ENCODE peak calls at places on chromosome 13, in six cellular contexts. One of them, this sample, is unnamed.

GRCh38 chr13:96963786-96964475 is 30.3 kb downstream of the OXGR1 start:
- DNase-seq in GDM1: no peak
- DNase-seq in AG08395: no peak
- DNase-seq in cardiac muscle cell: no peak
- DNase-seq in stimulated activated CD4-positive, alpha-beta T cell treated with anti-CD3 and anti-CD28 coated beads, Interleukin-15, amount 100 ng/mL, for 1 hour: no peak
- DNase-seq in NCI-H2081 treated with DMSO at 0.1 percent for 48 hours: no peak
- DNase-seq in this sample: no peak

GRCh38 chr13:91169641-91170040 is 177.8 kb upstream of the MIR17HG start:
- DNase-seq in GDM1: no peak
- DNase-seq in AG08395: no peak
- DNase-seq in cardiac muscle cell: no peak
- DNase-seq in stimulated activated CD4-positive, alpha-beta T cell treated with anti-CD3 and anti-CD28 coated beads, Interleukin-15, amount 100 ng/mL, for 1 hour: no peak
- DNase-seq in NCI-H2081 treated with DMSO at 0.1 percent for 48 hours: no peak
- DNase-seq in this sample: no peak

GRCh38 chr13:60759499-60759898 is 362.5 kb downstream of the TDRD3 start:
- DNase-seq in GDM1: no peak
- DNase-seq in AG08395: no peak
- DNase-seq in cardiac muscle cell: peak; percentile 19
- DNase-seq in stimulated activated CD4-positive, alpha-beta T cell treated with anti-CD3 and anti-CD28 coated beads, Interleukin-15, amount 100 ng/mL, for 1 hour: no peak
- DNase-seq in NCI-H2081 treated with DMSO at 0.1 percent for 48 hours: no peak
- DNase-seq in this sample: no peak

GRCh38 chr13:20489185-20489820 is 36.4 kb downstream of the CRYL1 start:
- DNase-seq in GDM1: no peak
- DNase-seq in AG08395: no peak
- DNase-seq in cardiac muscle cell: no peak
- DNase-seq in stimulated activated CD4-positive, alpha-beta T cell treated with anti-CD3 and anti-CD28 coated beads, Interleukin-15, amount 100 ng/mL, for 1 hour: peak; percentile 11
- DNase-seq in NCI-H2081 treated with DMSO at 0.1 percent for 48 hours: no peak
- DNase-seq in this sample: peak; percentile 71

GRCh38 chr13:38905081-38905480 is 85.5 kb downstream of the STOML3 start:
- DNase-seq in GDM1: no peak
- DNase-seq in AG08395: no peak
- DNase-seq in cardiac muscle cell: no peak
- DNase-seq in stimulated activated CD4-positive, alpha-beta T cell treated with anti-CD3 and anti-CD28 coated beads, Interleukin-15, amount 100 ng/mL, for 1 hour: no peak
- DNase-seq in NCI-H2081 treated with DMSO at 0.1 percent for 48 hours: no peak
- DNase-seq in this sample: no peak

GRCh38 chr13:77466757-77467156 is 68.7 kb upstream of the SCEL start:
- DNase-seq in GDM1: no peak
- DNase-seq in AG08395: no peak
- DNase-seq in cardiac muscle cell: no peak
- DNase-seq in stimulated activated CD4-positive, alpha-beta T cell treated with anti-CD3 and anti-CD28 coated beads, Interleukin-15, amount 100 ng/mL, for 1 hour: no peak
- DNase-seq in NCI-H2081 treated with DMSO at 0.1 percent for 48 hours: no peak
- DNase-seq in this sample: no peak

GRCh38 chr13:112968910-112969691 is at the start of gene MCF2L:
- DNase-seq in GDM1: no peak
- DNase-seq in AG08395: peak; percentile 61
- DNase-seq in cardiac muscle cell: peak; percentile 56
- DNase-seq in stimulated activated CD4-positive, alpha-beta T cell treated with anti-CD3 and anti-CD28 coated beads, Interleukin-15, amount 100 ng/mL, for 1 hour: peak; percentile 55
- DNase-seq in NCI-H2081 treated with DMSO at 0.1 percent for 48 hours: no peak
- DNase-seq in this sample: peak; percentile 26

GRCh38 chr13:50107205-50107604 is 92.0 kb downstream of the KCNRG start:
- DNase-seq in GDM1: no peak
- DNase-seq in AG08395: no peak
- DNase-seq in cardiac muscle cell: no peak
- DNase-seq in stimulated activated CD4-positive, alpha-beta T cell treated with anti-CD3 and anti-CD28 coated beads, Interleukin-15, amount 100 ng/mL, for 1 hour: no peak
- DNase-seq in NCI-H2081 treated with DMSO at 0.1 percent for 48 hours: no peak
- DNase-seq in this sample: no peak

GRCh38 chr13:19860884-19861655 is 2.4 kb downstream of the ZMYM5 start:
- DNase-seq in GDM1: no peak
- DNase-seq in AG08395: no peak
- DNase-seq in cardiac muscle cell: no peak
- DNase-seq in stimulated activated CD4-positive, alpha-beta T cell treated with anti-CD3 and anti-CD28 coated beads, Interleukin-15, amount 100 ng/mL, for 1 hour: no peak
- DNase-seq in NCI-H2081 treated with DMSO at 0.1 percent for 48 hours: no peak
- DNase-seq in this sample: peak; percentile 66

GRCh38 chr13:44719857-44720671 is 143.9 kb upstream of the TSC22D1 start:
- DNase-seq in GDM1: no peak
- DNase-seq in AG08395: peak; percentile 65
- DNase-seq in cardiac muscle cell: no peak
- DNase-seq in stimulated activated CD4-positive, alpha-beta T cell treated with anti-CD3 and anti-CD28 coated beads, Interleukin-15, amount 100 ng/mL, for 1 hour: no peak
- DNase-seq in NCI-H2081 treated with DMSO at 0.1 percent for 48 hours: no peak
- DNase-seq in this sample: peak; percentile 81

GRCh38 chr13:41463823-41464602 is 6.7 kb downstream of the RGCC start:
- DNase-seq in GDM1: no peak
- DNase-seq in AG08395: no peak
- DNase-seq in cardiac muscle cell: no peak
- DNase-seq in stimulated activated CD4-positive, alpha-beta T cell treated with anti-CD3 and anti-CD28 coated beads, Interleukin-15, amount 100 ng/mL, for 1 hour: no peak
- DNase-seq in NCI-H2081 treated with DMSO at 0.1 percent for 48 hours: no peak
- DNase-seq in this sample: no peak

GRCh38 chr13:106998664-106999063 is 430.7 kb upstream of the ARGLU1 start:
- DNase-seq in GDM1: no peak
- DNase-seq in AG08395: no peak
- DNase-seq in cardiac muscle cell: no peak
- DNase-seq in stimulated activated CD4-positive, alpha-beta T cell treated with anti-CD3 and anti-CD28 coated beads, Interleukin-15, amount 100 ng/mL, for 1 hour: no peak
- DNase-seq in NCI-H2081 treated with DMSO at 0.1 percent for 48 hours: no peak
- DNase-seq in this sample: no peak

GRCh38 chr13:94195715-94196114 is 283.8 kb downstream of the DCT start:
- DNase-seq in GDM1: no peak
- DNase-seq in AG08395: peak; percentile 63
- DNase-seq in cardiac muscle cell: peak; percentile 13
- DNase-seq in stimulated activated CD4-positive, alpha-beta T cell treated with anti-CD3 and anti-CD28 coated beads, Interleukin-15, amount 100 ng/mL, for 1 hour: no peak
- DNase-seq in NCI-H2081 treated with DMSO at 0.1 percent for 48 hours: no peak
- DNase-seq in this sample: peak; percentile 97